ENCODE peak calls at places on chromosome 12, in eight cellular contexts. One of them, this sample, is unnamed.

GRCh38 chr12:44225128-44225527 is 389.2 kb downstream of the TMEM117 start:
- DNase-seq in left ventricle myocardium inferior: no peak
- DNase-seq in fibroblast of lung: peak
- DNase-seq in RWPE2: no peak
- DNase-seq in PC-3: no peak
- DNase-seq in CD8-positive, alpha-beta T cell: no peak
- DNase-seq in OCI-LY7: no peak
- DNase-seq in cardiac muscle cell: peak
- DNase-seq in this sample: no peak

GRCh38 chr12:114611145-114612018 is 72.6 kb downstream of the TBX3 start:
- DNase-seq in left ventricle myocardium inferior: no peak
- DNase-seq in fibroblast of lung: no peak
- DNase-seq in RWPE2: no peak
- DNase-seq in PC-3: no peak
- DNase-seq in CD8-positive, alpha-beta T cell: no peak
- DNase-seq in OCI-LY7: no peak
- DNase-seq in cardiac muscle cell: no peak
- DNase-seq in this sample: no peak

GRCh38 chr12:65533177-65533883 is 254.8 kb downstream of the MSRB3 start:
- DNase-seq in left ventricle myocardium inferior: no peak
- DNase-seq in fibroblast of lung: peak
- DNase-seq in RWPE2: no peak
- DNase-seq in PC-3: peak
- DNase-seq in CD8-positive, alpha-beta T cell: no peak
- DNase-seq in OCI-LY7: no peak
- DNase-seq in cardiac muscle cell: peak
- DNase-seq in this sample: no peak

GRCh38 chr12:81094718-81095360 is 17.0 kb downstream of the ACSS3 start:
- DNase-seq in left ventricle myocardium inferior: no peak
- DNase-seq in fibroblast of lung: no peak
- DNase-seq in RWPE2: no peak
- DNase-seq in PC-3: no peak
- DNase-seq in CD8-positive, alpha-beta T cell: no peak
- DNase-seq in OCI-LY7: no peak
- DNase-seq in cardiac muscle cell: no peak
- DNase-seq in this sample: no peak

GRCh38 chr12:92938623-92939022 is 9.5 kb upstream of the EEA1 start:
- DNase-seq in left ventricle myocardium inferior: no peak
- DNase-seq in fibroblast of lung: no peak
- DNase-seq in RWPE2: no peak
- DNase-seq in PC-3: no peak
- DNase-seq in CD8-positive, alpha-beta T cell: no peak
- DNase-seq in OCI-LY7: no peak
- DNase-seq in cardiac muscle cell: no peak
- DNase-seq in this sample: no peak

GRCh38 chr12:3054993-3055711 is 22.0 kb upstream of the TSPAN9 start:
- DNase-seq in left ventricle myocardium inferior: no peak
- DNase-seq in fibroblast of lung: peak
- DNase-seq in RWPE2: no peak
- DNase-seq in PC-3: no peak
- DNase-seq in CD8-positive, alpha-beta T cell: no peak
- DNase-seq in OCI-LY7: no peak
- DNase-seq in cardiac muscle cell: peak
- DNase-seq in this sample: no peak

GRCh38 chr12:65778268-65779090 is 45.8 kb upstream of the HMGA2 start:
- DNase-seq in left ventricle myocardium inferior: no peak
- DNase-seq in fibroblast of lung: peak
- DNase-seq in RWPE2: no peak
- DNase-seq in PC-3: peak
- DNase-seq in CD8-positive, alpha-beta T cell: no peak
- DNase-seq in OCI-LY7: no peak
- DNase-seq in cardiac muscle cell: peak
- DNase-seq in this sample: no peak

GRCh38 chr12:16421806-16422205 is 74.4 kb downstream of the MGST1 start:
- DNase-seq in left ventricle myocardium inferior: no peak
- DNase-seq in fibroblast of lung: peak
- DNase-seq in RWPE2: no peak
- DNase-seq in PC-3: no peak
- DNase-seq in CD8-positive, alpha-beta T cell: no peak
- DNase-seq in OCI-LY7: no peak
- DNase-seq in cardiac muscle cell: no peak
- DNase-seq in this sample: no peak

GRCh38 chr12:47817272-47818006 is 2.3 kb downstream of the HDAC7 start:
- DNase-seq in left ventricle myocardium inferior: no peak
- DNase-seq in fibroblast of lung: no peak
- DNase-seq in RWPE2: no peak
- DNase-seq in PC-3: no peak
- DNase-seq in CD8-positive, alpha-beta T cell: no peak
- DNase-seq in OCI-LY7: peak
- DNase-seq in cardiac muscle cell: no peak
- DNase-seq in this sample: no peak

DNA sequence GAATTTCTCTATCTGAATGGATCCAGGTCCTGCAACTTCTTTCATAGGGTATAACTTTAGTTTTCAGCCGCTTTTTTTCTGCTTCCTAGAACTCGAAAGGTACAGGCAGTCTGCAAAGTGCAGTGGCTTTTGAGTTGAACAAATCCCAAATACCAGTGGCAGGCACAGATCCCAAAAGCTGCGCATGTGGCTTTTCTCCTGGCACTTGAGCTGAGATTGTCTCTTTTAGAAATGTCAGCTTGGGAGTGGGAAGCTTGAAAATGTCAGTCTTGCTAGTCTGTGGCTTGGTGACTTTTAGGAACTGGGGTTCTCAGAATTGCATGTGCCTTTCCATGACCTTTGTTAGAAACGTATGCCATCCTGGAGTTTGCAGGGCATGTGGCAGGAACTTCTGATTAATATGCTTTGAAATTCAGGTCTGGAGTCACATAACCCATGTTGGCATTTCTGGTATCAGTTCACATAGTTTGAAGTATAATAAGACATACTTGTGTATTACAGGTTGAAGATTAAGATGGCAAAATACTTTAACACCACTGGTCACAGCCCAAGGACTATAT is 182.1 kb downstream of the CHST11 start:
- DNase-seq in left ventricle myocardium inferior: no peak
- DNase-seq in fibroblast of lung: no peak
- DNase-seq in RWPE2: no peak
- DNase-seq in PC-3: no peak
- DNase-seq in CD8-positive, alpha-beta T cell: no peak
- DNase-seq in OCI-LY7: no peak
- DNase-seq in cardiac muscle cell: no peak
- DNase-seq in this sample: no peak
- H3K27ac ChIP-seq in left ventricle myocardium inferior: peak
- H3K27ac ChIP-seq in fibroblast of lung: no peak
- H3K27ac ChIP-seq in RWPE2: no peak
- H3K27ac ChIP-seq in PC-3: no peak
- H3K27ac ChIP-seq in CD8-positive, alpha-beta T cell: no peak
- H3K27ac ChIP-seq in OCI-LY7: no peak
- H3K27ac ChIP-seq in cardiac muscle cell: peak
- H3K27ac ChIP-seq in this sample: no peak

GRCh38 chr12:109131522-109132050 is 15.2 kb downstream of the ACACB start:
- DNase-seq in left ventricle myocardium inferior: peak
- DNase-seq in fibroblast of lung: no peak
- DNase-seq in RWPE2: no peak
- DNase-seq in PC-3: no peak
- DNase-seq in CD8-positive, alpha-beta T cell: no peak
- DNase-seq in OCI-LY7: peak
- DNase-seq in cardiac muscle cell: no peak
- DNase-seq in this sample: no peak
- H3K4me3 ChIP-seq in left ventricle myocardium inferior: peak
- H3K4me3 ChIP-seq in fibroblast of lung: no peak
- H3K4me3 ChIP-seq in RWPE2: no peak
- H3K4me3 ChIP-seq in PC-3: no peak
- H3K4me3 ChIP-seq in CD8-positive, alpha-beta T cell: no peak
- H3K4me3 ChIP-seq in OCI-LY7: peak
- H3K4me3 ChIP-seq in cardiac muscle cell: no peak
- H3K4me3 ChIP-seq in this sample: no peak

GRCh38 chr12:115771065-115771464 is 506.4 kb downstream of the MED13L start:
- DNase-seq in left ventricle myocardium inferior: no peak
- DNase-seq in fibroblast of lung: peak
- DNase-seq in RWPE2: no peak
- DNase-seq in PC-3: peak
- DNase-seq in CD8-positive, alpha-beta T cell: no peak
- DNase-seq in OCI-LY7: no peak
- DNase-seq in cardiac muscle cell: peak
- DNase-seq in this sample: no peak
- TF ChIP-seq CTCF in left ventricle myocardium inferior: peak
- TF ChIP-seq CTCF in fibroblast of lung: peak
- TF ChIP-seq CTCF in RWPE2: peak
- TF ChIP-seq CTCF in PC-3: peak
- TF ChIP-seq CTCF in CD8-positive, alpha-beta T cell: no peak
- TF ChIP-seq CTCF in OCI-LY7: no peak
- TF ChIP-seq CTCF in cardiac muscle cell: no peak
- TF ChIP-seq CTCF in this sample: peak

GRCh38 chr12:112538740-112539139 is 120.0 kb downstream of the PTPN11 start:
- DNase-seq in left ventricle myocardium inferior: no peak
- DNase-seq in fibroblast of lung: no peak
- DNase-seq in RWPE2: no peak
- DNase-seq in PC-3: no peak
- DNase-seq in CD8-positive, alpha-beta T cell: no peak
- DNase-seq in OCI-LY7: no peak
- DNase-seq in cardiac muscle cell: no peak
- DNase-seq in this sample: no peak
- H3K27ac ChIP-seq in left ventricle myocardium inferior: no peak
- H3K27ac ChIP-seq in fibroblast of lung: no peak
- H3K27ac ChIP-seq in RWPE2: no peak
- H3K27ac ChIP-seq in PC-3: no peak
- H3K27ac ChIP-seq in CD8-positive, alpha-beta T cell: no peak
- H3K27ac ChIP-seq in OCI-LY7: no peak
- H3K27ac ChIP-seq in cardiac muscle cell: no peak
- H3K27ac ChIP-seq in this sample: no peak

GRCh38 chr12:51322452-51322851 is 1.5 kb downstream of the BIN2 start:
- DNase-seq in left ventricle myocardium inferior: no peak
- DNase-seq in fibroblast of lung: no peak
- DNase-seq in RWPE2: no peak
- DNase-seq in PC-3: no peak
- DNase-seq in CD8-positive, alpha-beta T cell: no peak
- DNase-seq in OCI-LY7: no peak
- DNase-seq in cardiac muscle cell: no peak
- DNase-seq in this sample: no peak

GRCh38 chr12:51321882-51322281 is 2.1 kb downstream of the BIN2 start:
- DNase-seq in left ventricle myocardium inferior: no peak
- DNase-seq in fibroblast of lung: no peak
- DNase-seq in RWPE2: no peak
- DNase-seq in PC-3: peak
- DNase-seq in CD8-positive, alpha-beta T cell: no peak
- DNase-seq in OCI-LY7: no peak
- DNase-seq in cardiac muscle cell: no peak
- DNase-seq in this sample: no peak

GRCh38 chr12:51323317-51323960 is 535 bp downstream of the BIN2 start:
- DNase-seq in left ventricle myocardium inferior: no peak
- DNase-seq in fibroblast of lung: no peak
- DNase-seq in RWPE2: no peak
- DNase-seq in PC-3: no peak
- DNase-seq in CD8-positive, alpha-beta T cell: peak
- DNase-seq in OCI-LY7: peak
- DNase-seq in cardiac muscle cell: no peak
- DNase-seq in this sample: no peak

GRCh38 chr12:51324953-51325352 is 979 bp upstream of the BIN2 start:
- DNase-seq in left ventricle myocardium inferior: no peak
- DNase-seq in fibroblast of lung: no peak
- DNase-seq in RWPE2: no peak
- DNase-seq in PC-3: no peak
- DNase-seq in CD8-positive, alpha-beta T cell: no peak
- DNase-seq in OCI-LY7: no peak
- DNase-seq in cardiac muscle cell: no peak
- DNase-seq in this sample: no peak

GRCh38 chr12:51323966-51324895 is at the start of gene BIN2:
- DNase-seq in left ventricle myocardium inferior: peak
- DNase-seq in fibroblast of lung: no peak
- DNase-seq in RWPE2: no peak
- DNase-seq in PC-3: no peak
- DNase-seq in CD8-positive, alpha-beta T cell: peak
- DNase-seq in OCI-LY7: peak
- DNase-seq in cardiac muscle cell: no peak
- DNase-seq in this sample: no peak
- H3K4me3 ChIP-seq in left ventricle myocardium inferior: peak
- H3K4me3 ChIP-seq in fibroblast of lung: no peak
- H3K4me3 ChIP-seq in RWPE2: no peak
- H3K4me3 ChIP-seq in PC-3: no peak
- H3K4me3 ChIP-seq in CD8-positive, alpha-beta T cell: peak
- H3K4me3 ChIP-seq in OCI-LY7: peak
- H3K4me3 ChIP-seq in cardiac muscle cell: no peak
- H3K4me3 ChIP-seq in this sample: no peak

This sample was measured in AG04450.